ENCODE peak calls at places on chromosomes 11 and 22, in six cellular contexts. K is GM12891, W is H1, P is GM12878, B is SK-N-SH, S is GM12892. T is an unnamed sample.

GRCh38 chr11:74255741-74256369 is 55.6 kb downstream of the P4HA3 start:
- DNase-seq in K (peak; percentile 56), W (peak; percentile 54), P (no peak), B (peak; percentile 73), S (peak; percentile 43), T (peak; percentile 77)

GRCh38 chr11:73980001-73980960 is 2.4 kb downstream of the UCP2 start:
- DNase-seq in K (peak; percentile 82), W (no peak), P (peak; percentile 91), B (no peak), S (peak; percentile 82), T (peak; percentile 88)

GRCh38 chr11:13862845-13863392 is 99.6 kb upstream of the SPON1 start:
- DNase-seq in K (no peak), W (no peak), P (no peak), B (no peak), S (no peak), T (no peak)

GRCh38 chr22:21598302-21598701 is 30.8 kb downstream of the UBE2L3 start:
- DNase-seq in K (no peak), W (no peak), P (no peak), B (no peak), S (no peak), T (no peak)

GRCh38 chr22:27487600-27488450 is 313.7 kb downstream of the MN1 start:
- DNase-seq in K (no peak), W (no peak), P (no peak), B (no peak), S (no peak), T (no peak)

GRCh38 chr22:22021160-22021750 is 38.7 kb upstream of the TOP3B start:
- DNase-seq in K (no peak), W (no peak), P (no peak), B (no peak), S (no peak), T (peak; percentile 52)

GRCh38 chr11:76626921-76627391 is 43.6 kb downstream of the LRRC32 start:
- DNase-seq in K (peak; percentile 41), W (no peak), P (peak; percentile 88), B (no peak), S (peak; percentile 49), T (no peak)

GRCh38 chr22:29226246-29226981 is 20.7 kb downstream of the EMID1 start:
- DNase-seq in K (peak; percentile 9), W (no peak), P (no peak), B (peak; percentile 19), S (no peak), T (no peak)

GRCh38 chr11:67996622-67997459 is 7.1 kb downstream of the UNC93B1 start:
- DNase-seq in K (no peak), W (peak; percentile 99), P (no peak), B (peak; percentile 71), S (peak; percentile 40), T (peak; percentile 97)

GRCh38 chr11:84747871-84748270 is 879.3 kb downstream of the DLG2 start:
- DNase-seq in K (no peak), W (no peak), P (no peak), B (no peak), S (no peak), T (no peak)

GRCh38 chr22:25113316-25113721 is 86.3 kb upstream of the CRYBB3 start:
- DNase-seq in K (no peak), W (no peak), P (no peak), B (no peak), S (no peak), T (no peak)

GRCh38 chr11:92306966-92307504 is 82.4 kb downstream of the FAT3 start:
- DNase-seq in K (no peak), W (no peak), P (no peak), B (no peak), S (no peak), T (no peak)

GRCh38 chr11:31328698-31329097 is 40.8 kb downstream of the DCDC1 start:
- DNase-seq in K (no peak), W (no peak), P (no peak), B (no peak), S (no peak), T (no peak)

DNA sequence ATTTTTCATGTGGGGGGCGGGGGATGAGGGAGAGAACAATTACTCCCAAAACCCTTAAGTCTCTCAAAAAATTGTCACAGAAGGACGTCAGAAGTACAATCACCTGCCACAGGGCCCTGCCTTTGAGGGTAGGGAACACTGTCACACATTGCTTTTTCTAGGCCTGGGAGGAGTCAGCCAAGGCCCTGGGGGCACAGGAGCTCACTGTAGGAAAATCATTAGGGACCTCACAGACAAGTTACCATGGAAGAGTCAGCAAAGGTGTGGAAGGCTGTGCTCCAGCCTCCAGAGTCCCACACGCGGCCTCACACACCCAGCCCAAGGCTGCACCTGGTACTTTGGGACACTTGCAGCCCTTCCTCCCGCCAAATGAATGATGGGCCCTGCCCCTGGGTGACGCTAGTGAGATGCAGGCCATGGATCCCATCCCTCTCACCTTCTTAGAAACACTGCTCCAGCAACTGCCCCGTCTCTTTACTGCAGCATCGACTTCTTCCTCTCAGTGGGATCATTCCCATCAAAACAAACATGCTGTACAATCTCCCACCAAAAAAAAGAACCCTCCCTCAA is 3.3 kb downstream of the PLEKHA7 start:
- DNase-seq in K (no peak), W (no peak), P (no peak), B (no peak), S (no peak), T (no peak)
- TF ChIP-seq TAF1 in K (no peak), W (no peak), P (no peak), B (no peak), S (no peak), T (no peak)

GRCh38 chr11:118002541-118003019 is 16.4 kb downstream of the IL10RA start:
- DNase-seq in K (no peak), W (no peak), P (no peak), B (no peak), S (no peak), T (peak; percentile 79)
- TF ChIP-seq TAF1 in K (no peak), W (no peak), P (no peak), B (no peak), S (no peak), T (peak; percentile 35)

GRCh38 chr22:36913431-36914382 is at the start of gene CSF2RB:
- DNase-seq in K (no peak), W (no peak), P (no peak), B (no peak), S (no peak), T (no peak)
- TF ChIP-seq TAF1 in K (no peak), W (no peak), P (peak; percentile 28), B (no peak), S (no peak), T (no peak)

GRCh38 chr11:2686360-2687222 is 13.2 kb downstream of the KCNQ1OT1 start:
- DNase-seq in K (no peak), W (no peak), P (no peak), B (no peak), S (no peak), T (no peak)
- TF ChIP-seq TAF1 in K (no peak), W (no peak), P (no peak), B (no peak), S (no peak), T (no peak)

DNA sequence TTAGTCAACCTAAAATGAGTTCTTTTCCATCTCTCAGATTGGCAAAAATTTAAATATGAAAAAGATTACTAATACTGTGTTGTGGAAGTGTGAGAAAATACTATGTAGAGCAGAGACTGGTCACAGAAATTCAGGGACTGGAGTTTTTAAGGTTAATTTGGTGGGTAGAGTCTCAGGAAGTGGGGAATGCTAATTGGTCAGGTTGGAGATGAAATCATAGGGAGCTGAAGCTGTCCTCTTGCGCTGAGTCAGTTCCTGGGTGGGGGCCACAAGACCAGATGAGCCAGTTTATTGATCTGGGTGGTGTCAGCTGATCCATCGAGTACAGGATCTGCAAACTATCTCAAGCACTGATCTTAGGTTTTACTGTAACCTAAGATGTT is 29.4 kb upstream of the TMEM86A start:
- DNase-seq in K (no peak), W (no peak), P (no peak), B (no peak), S (no peak), T (peak; percentile 22)
- TF ChIP-seq TAF1 in K (no peak), W (no peak), P (no peak), B (no peak), S (no peak), T (no peak)